ENCODE peak calls at places on chromosomes 3 and 15, in five cellular contexts. One of them, this sample, is unnamed.

GRCh38 chr3:42745776-42746454 is 27.1 kb downstream of the CCDC13 start:
- DNase-seq in uterus: no peak
- DNase-seq in B cell: no peak
- DNase-seq in CD8-positive, alpha-beta T cell: no peak
- DNase-seq in GM13976: no peak
- DNase-seq in this sample: no peak

GRCh38 chr3:64000446-64001055 is 22.7 kb downstream of the PSMD6 start:
- DNase-seq in uterus: no peak
- DNase-seq in B cell: no peak
- DNase-seq in CD8-positive, alpha-beta T cell: no peak
- DNase-seq in GM13976: no peak
- DNase-seq in this sample: no peak

GRCh38 chr3:50179710-50180109 is 11.7 kb upstream of the GNAT1 start:
- DNase-seq in uterus: no peak
- DNase-seq in B cell: no peak
- DNase-seq in CD8-positive, alpha-beta T cell: no peak
- DNase-seq in GM13976: no peak
- DNase-seq in this sample: no peak

GRCh38 chr3:173547070-173547469 is 149.5 kb downstream of the NLGN1 start:
- DNase-seq in uterus: no peak
- DNase-seq in B cell: no peak
- DNase-seq in CD8-positive, alpha-beta T cell: no peak
- DNase-seq in GM13976: no peak
- DNase-seq in this sample: no peak

GRCh38 chr3:69305011-69305410 is 80.9 kb downstream of the FRMD4B start:
- DNase-seq in uterus: no peak
- DNase-seq in B cell: no peak
- DNase-seq in CD8-positive, alpha-beta T cell: no peak
- DNase-seq in GM13976: no peak
- DNase-seq in this sample: no peak

GRCh38 chr15:38072507-38073277 is 138.3 kb downstream of the TMCO5A start:
- DNase-seq in uterus: peak
- DNase-seq in B cell: peak
- DNase-seq in CD8-positive, alpha-beta T cell: no peak
- DNase-seq in GM13976: peak
- DNase-seq in this sample: peak

GRCh38 chr3:45575491-45575923 is 19.0 kb upstream of the LIMD1 start:
- DNase-seq in uterus: no peak
- DNase-seq in B cell: no peak
- DNase-seq in CD8-positive, alpha-beta T cell: no peak
- DNase-seq in GM13976: no peak
- DNase-seq in this sample: no peak

GRCh38 chr3:185717627-185718330 is 107.1 kb downstream of the IGF2BP2 start:
- DNase-seq in uterus: no peak
- DNase-seq in B cell: no peak
- DNase-seq in CD8-positive, alpha-beta T cell: no peak
- DNase-seq in GM13976: no peak
- DNase-seq in this sample: no peak

GRCh38 chr15:67381416-67382045 is 126.9 kb downstream of the IQCH start:
- DNase-seq in uterus: no peak
- DNase-seq in B cell: no peak
- DNase-seq in CD8-positive, alpha-beta T cell: no peak
- DNase-seq in GM13976: no peak
- DNase-seq in this sample: no peak

GRCh38 chr3:162845918-162846317 is 1349.3 kb downstream of the OTOL1 start:
- DNase-seq in uterus: no peak
- DNase-seq in B cell: no peak
- DNase-seq in CD8-positive, alpha-beta T cell: no peak
- DNase-seq in GM13976: no peak
- DNase-seq in this sample: no peak

GRCh38 chr3:50254577-50255250 is 14.2 kb upstream of the SEMA3B start:
- DNase-seq in uterus: no peak
- DNase-seq in B cell: no peak
- DNase-seq in CD8-positive, alpha-beta T cell: no peak
- DNase-seq in GM13976: no peak
- DNase-seq in this sample: no peak

GRCh38 chr15:41603941-41604660 is 45.1 kb downstream of the TYRO3 start:
- DNase-seq in uterus: peak
- DNase-seq in B cell: peak
- DNase-seq in CD8-positive, alpha-beta T cell: peak
- DNase-seq in GM13976: peak
- DNase-seq in this sample: peak

GRCh38 chr15:50458301-50458700 is 34.1 kb downstream of the USP8 start:
- DNase-seq in uterus: no peak
- DNase-seq in B cell: no peak
- DNase-seq in CD8-positive, alpha-beta T cell: no peak
- DNase-seq in GM13976: no peak
- DNase-seq in this sample: no peak

GRCh38 chr15:84736375-84736774 is 12.0 kb upstream of the ZNF592 start:
- DNase-seq in uterus: no peak
- DNase-seq in B cell: no peak
- DNase-seq in CD8-positive, alpha-beta T cell: peak
- DNase-seq in GM13976: peak
- DNase-seq in this sample: no peak

GRCh38 chr3:187150599-187150998 is 11.3 kb upstream of the RPL39L start:
- DNase-seq in uterus: no peak
- DNase-seq in B cell: peak
- DNase-seq in CD8-positive, alpha-beta T cell: peak
- DNase-seq in GM13976: no peak
- DNase-seq in this sample: peak
- TF ChIP-seq CTCF in uterus: no peak
- TF ChIP-seq CTCF in B cell: peak
- TF ChIP-seq CTCF in CD8-positive, alpha-beta T cell: peak
- TF ChIP-seq CTCF in GM13976: peak
- TF ChIP-seq CTCF in this sample: peak

DNA sequence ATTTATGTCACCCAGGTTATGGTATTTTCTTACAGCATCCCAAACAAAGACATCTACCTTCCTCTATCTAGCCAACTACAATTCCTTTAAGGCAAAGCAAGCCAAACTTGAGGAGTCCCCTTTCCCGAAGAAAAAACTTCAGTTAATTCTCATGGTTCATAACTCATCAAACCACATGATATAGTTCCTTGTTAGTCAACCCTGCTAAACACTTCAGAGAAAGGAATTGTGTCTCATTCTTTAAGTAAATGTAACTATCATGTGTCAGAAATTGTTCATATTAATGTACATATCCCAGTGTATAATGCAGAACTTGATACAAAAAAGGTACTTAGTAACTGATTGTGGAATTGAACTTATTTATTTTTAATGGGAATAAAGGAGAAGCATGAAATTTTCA is 44.4 kb downstream of the ST3GAL6 start:
- DNase-seq in uterus: no peak
- DNase-seq in B cell: no peak
- DNase-seq in CD8-positive, alpha-beta T cell: no peak
- DNase-seq in GM13976: no peak
- DNase-seq in this sample: no peak
- TF ChIP-seq CTCF in uterus: no peak
- TF ChIP-seq CTCF in B cell: no peak
- TF ChIP-seq CTCF in CD8-positive, alpha-beta T cell: no peak
- TF ChIP-seq CTCF in GM13976: no peak
- TF ChIP-seq CTCF in this sample: no peak

DNA sequence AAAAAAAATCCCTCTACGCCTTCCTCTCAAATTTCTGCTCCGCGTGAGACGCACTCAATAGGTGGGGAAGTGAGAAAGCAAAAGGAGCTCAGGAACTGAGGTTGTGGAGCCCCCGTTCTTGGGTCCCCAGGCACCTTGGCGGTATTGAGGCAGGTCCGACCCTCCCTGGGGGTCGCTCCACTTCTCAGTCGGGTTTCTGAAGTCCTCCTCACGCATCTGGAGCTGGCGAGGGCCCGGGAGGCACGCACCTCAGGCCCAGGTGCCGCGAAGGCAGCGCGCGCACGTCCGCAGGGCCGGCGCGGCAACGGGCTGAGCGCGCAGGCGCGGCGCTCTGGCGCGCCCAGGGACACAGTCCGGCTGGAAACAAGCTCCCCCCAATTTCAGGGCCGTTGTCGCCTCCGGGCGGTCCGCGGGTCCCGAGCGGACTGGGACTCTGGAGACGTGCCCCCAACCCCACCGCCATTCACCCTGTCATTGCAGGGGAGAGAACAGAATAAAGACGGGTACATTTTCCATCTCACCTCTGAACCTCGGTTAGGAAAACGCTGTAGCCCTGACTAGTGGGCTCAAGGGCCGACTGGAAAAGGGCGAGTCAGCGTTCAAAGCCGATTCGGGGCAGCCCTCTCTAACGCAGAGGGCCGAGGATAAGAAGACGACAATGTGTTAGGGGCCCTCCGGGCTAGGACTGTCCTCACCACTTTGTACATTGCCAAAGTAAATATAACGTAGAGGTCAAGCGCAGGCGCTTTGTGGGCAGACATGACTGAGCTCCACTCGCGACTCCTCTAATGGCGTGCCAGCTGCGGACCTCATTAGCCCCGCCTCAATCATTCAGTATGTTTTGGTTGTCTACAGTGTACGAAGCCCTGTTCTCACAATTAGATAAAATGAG is at the start of gene ZNF770:
- DNase-seq in uterus: peak
- DNase-seq in B cell: peak
- DNase-seq in CD8-positive, alpha-beta T cell: peak
- DNase-seq in GM13976: peak
- DNase-seq in this sample: peak
- TF ChIP-seq CTCF in uterus: peak
- TF ChIP-seq CTCF in B cell: no peak
- TF ChIP-seq CTCF in CD8-positive, alpha-beta T cell: no peak
- TF ChIP-seq CTCF in GM13976: no peak
- TF ChIP-seq CTCF in this sample: no peak

GRCh38 chr3:52232279-52233107 is 6.5 kb downstream of the TWF2 start:
- DNase-seq in uterus: no peak
- DNase-seq in B cell: no peak
- DNase-seq in CD8-positive, alpha-beta T cell: no peak
- DNase-seq in GM13976: no peak
- DNase-seq in this sample: no peak
- TF ChIP-seq CTCF in uterus: no peak
- TF ChIP-seq CTCF in B cell: no peak
- TF ChIP-seq CTCF in CD8-positive, alpha-beta T cell: peak
- TF ChIP-seq CTCF in GM13976: no peak
- TF ChIP-seq CTCF in this sample: peak

DNA sequence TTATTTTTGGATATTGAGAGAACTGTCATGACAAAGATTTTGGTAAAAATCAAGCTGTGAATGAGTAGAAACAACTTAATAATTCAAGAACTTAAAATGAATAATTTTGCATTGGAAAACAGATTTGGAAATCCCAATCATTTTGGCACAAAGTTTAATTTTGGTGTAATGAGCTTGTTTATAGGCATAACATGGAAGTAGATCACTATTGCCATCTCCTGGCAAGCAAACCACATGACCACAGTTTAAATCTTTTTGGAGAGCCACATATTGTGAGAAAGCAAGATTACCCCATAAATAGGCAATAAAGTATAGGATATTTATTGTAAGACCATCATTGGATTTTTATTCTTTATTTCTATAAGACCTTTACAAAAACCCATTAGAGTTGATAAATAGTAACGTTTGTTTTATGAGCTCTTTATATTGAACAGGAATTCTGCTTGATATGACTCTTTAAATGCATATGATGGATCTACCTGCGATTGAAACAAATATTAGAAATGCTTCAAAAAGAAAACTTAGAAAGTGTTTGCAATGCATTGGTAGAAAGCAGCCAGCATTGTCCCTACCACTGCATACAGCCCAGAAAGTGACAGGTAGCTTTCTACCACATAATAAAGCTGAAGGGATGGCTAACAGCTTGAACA is 766.9 kb downstream of the TBL1XR1 start:
- DNase-seq in uterus: no peak
- DNase-seq in B cell: no peak
- DNase-seq in CD8-positive, alpha-beta T cell: no peak
- DNase-seq in GM13976: no peak
- DNase-seq in this sample: no peak
- TF ChIP-seq CTCF in uterus: peak
- TF ChIP-seq CTCF in B cell: no peak
- TF ChIP-seq CTCF in CD8-positive, alpha-beta T cell: no peak
- TF ChIP-seq CTCF in GM13976: peak
- TF ChIP-seq CTCF in this sample: peak

GRCh38 chr3:58464875-58465274 is 27.0 kb upstream of the KCTD6 start:
- DNase-seq in uterus: no peak
- DNase-seq in B cell: no peak
- DNase-seq in CD8-positive, alpha-beta T cell: no peak
- DNase-seq in GM13976: no peak
- DNase-seq in this sample: no peak
- TF ChIP-seq CTCF in uterus: no peak
- TF ChIP-seq CTCF in B cell: no peak
- TF ChIP-seq CTCF in CD8-positive, alpha-beta T cell: no peak
- TF ChIP-seq CTCF in GM13976: no peak
- TF ChIP-seq CTCF in this sample: no peak

GRCh38 chr3:147616998-147617619 is 207.9 kb downstream of the ZIC1 start:
- DNase-seq in uterus: no peak
- DNase-seq in B cell: no peak
- DNase-seq in CD8-positive, alpha-beta T cell: no peak
- DNase-seq in GM13976: no peak
- DNase-seq in this sample: no peak
- TF ChIP-seq CTCF in uterus: no peak
- TF ChIP-seq CTCF in B cell: no peak
- TF ChIP-seq CTCF in CD8-positive, alpha-beta T cell: no peak
- TF ChIP-seq CTCF in GM13976: no peak
- TF ChIP-seq CTCF in this sample: peak

GRCh38 chr3:172040078-172040975 is 949 bp downstream of the FNDC3B start:
- DNase-seq in uterus: peak
- DNase-seq in B cell: peak
- DNase-seq in CD8-positive, alpha-beta T cell: peak
- DNase-seq in GM13976: peak
- DNase-seq in this sample: peak
- TF ChIP-seq CTCF in uterus: peak
- TF ChIP-seq CTCF in B cell: no peak
- TF ChIP-seq CTCF in CD8-positive, alpha-beta T cell: no peak
- TF ChIP-seq CTCF in GM13976: peak
- TF ChIP-seq CTCF in this sample: peak

DNA sequence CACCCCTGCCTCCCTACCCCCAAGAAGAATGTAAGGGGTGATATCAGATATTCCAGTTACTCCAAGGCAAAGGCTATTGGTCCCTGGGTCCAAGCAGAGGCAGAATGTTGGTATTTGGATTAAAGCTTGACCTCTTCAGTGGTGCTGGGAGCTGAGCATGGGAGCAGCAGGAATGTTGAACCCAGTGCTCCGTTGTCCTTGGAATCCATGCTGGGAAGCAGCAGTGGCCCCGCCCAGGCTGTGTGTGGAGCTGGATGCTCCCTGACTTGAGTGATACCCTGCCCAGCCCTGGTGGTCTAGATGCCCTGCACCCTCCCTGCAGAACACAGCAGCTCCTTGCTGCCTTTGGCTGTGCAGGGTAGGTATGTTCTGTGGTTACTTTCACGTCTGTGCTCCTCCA is 34.9 kb downstream of the UMPS start:
- DNase-seq in uterus: no peak
- DNase-seq in B cell: no peak
- DNase-seq in CD8-positive, alpha-beta T cell: no peak
- DNase-seq in GM13976: no peak
- DNase-seq in this sample: no peak
- TF ChIP-seq CTCF in uterus: no peak
- TF ChIP-seq CTCF in B cell: no peak
- TF ChIP-seq CTCF in CD8-positive, alpha-beta T cell: no peak
- TF ChIP-seq CTCF in GM13976: no peak
- TF ChIP-seq CTCF in this sample: no peak

GRCh38 chr3:179750720-179751328 is 98.0 kb downstream of the USP13 start:
- DNase-seq in uterus: no peak
- DNase-seq in B cell: no peak
- DNase-seq in CD8-positive, alpha-beta T cell: no peak
- DNase-seq in GM13976: no peak
- DNase-seq in this sample: no peak
- TF ChIP-seq CTCF in uterus: no peak
- TF ChIP-seq CTCF in B cell: no peak
- TF ChIP-seq CTCF in CD8-positive, alpha-beta T cell: no peak
- TF ChIP-seq CTCF in GM13976: peak
- TF ChIP-seq CTCF in this sample: peak